ENCODE peak calls at places on chromosomes 5 and 9, in four cellular contexts. One of them, this sample, is unnamed.

GRCh38 chr5:17169507-17169906 is 47.9 kb upstream of the BASP1 start:
- DNase-seq in left ventricle myocardium inferior: no peak
- DNase-seq in neural crest cell: no peak
- DNase-seq in activated CD4-positive, CD25-positive, alpha-beta regulatory T cell: no peak
- DNase-seq in this sample: peak

GRCh38 chr5:137501226-137501625 is 2.1 kb upstream of the SPOCK1 start:
- DNase-seq in neural crest cell: no peak
- DNase-seq in left ventricle myocardium inferior: no peak
- DNase-seq in activated CD4-positive, CD25-positive, alpha-beta regulatory T cell: no peak
- DNase-seq in this sample: no peak

GRCh38 chr5:76983468-76983867 is 30.6 kb downstream of the CRHBP start:
- DNase-seq in neural crest cell: no peak
- DNase-seq in activated CD4-positive, CD25-positive, alpha-beta regulatory T cell: no peak
- DNase-seq in left ventricle myocardium inferior: no peak
- DNase-seq in this sample: peak

GRCh38 chr9:92377904-92378303 is 26.5 kb downstream of the OGN start:
- DNase-seq in neural crest cell: no peak
- DNase-seq in activated CD4-positive, CD25-positive, alpha-beta regulatory T cell: no peak
- DNase-seq in left ventricle myocardium inferior: no peak
- DNase-seq in this sample: no peak

GRCh38 chr9:136432591-136432990 is 7.1 kb downstream of the INPP5E start:
- DNase-seq in left ventricle myocardium inferior: no peak
- DNase-seq in activated CD4-positive, CD25-positive, alpha-beta regulatory T cell: no peak
- DNase-seq in neural crest cell: no peak
- DNase-seq in this sample: no peak

GRCh38 chr5:77129386-77129785 is 42.3 kb upstream of the ZBED3 start:
- DNase-seq in left ventricle myocardium inferior: no peak
- DNase-seq in neural crest cell: peak
- DNase-seq in activated CD4-positive, CD25-positive, alpha-beta regulatory T cell: no peak
- DNase-seq in this sample: peak

GRCh38 chr9:133368249-133368881 is 7.5 kb downstream of the SURF4 start:
- DNase-seq in left ventricle myocardium inferior: no peak
- DNase-seq in neural crest cell: no peak
- DNase-seq in activated CD4-positive, CD25-positive, alpha-beta regulatory T cell: no peak
- DNase-seq in this sample: no peak

GRCh38 chr5:65506961-65507360 is 25.2 kb upstream of the ADAMTS6 start:
- DNase-seq in left ventricle myocardium inferior: no peak
- DNase-seq in activated CD4-positive, CD25-positive, alpha-beta regulatory T cell: no peak
- DNase-seq in neural crest cell: no peak
- DNase-seq in this sample: peak

GRCh38 chr5:83957188-83957587 is 236.5 kb upstream of the HAPLN1 start:
- DNase-seq in activated CD4-positive, CD25-positive, alpha-beta regulatory T cell: no peak
- DNase-seq in neural crest cell: no peak
- DNase-seq in left ventricle myocardium inferior: no peak
- DNase-seq in this sample: peak

GRCh38 chr5:154646841-154647759 is 108.1 kb upstream of the LARP1 start:
- DNase-seq in left ventricle myocardium inferior: peak
- DNase-seq in neural crest cell: no peak
- DNase-seq in activated CD4-positive, CD25-positive, alpha-beta regulatory T cell: no peak
- DNase-seq in this sample: peak

GRCh38 chr9:93808115-93809029 is 146.8 kb downstream of the BARX1 start:
- DNase-seq in neural crest cell: no peak
- DNase-seq in activated CD4-positive, CD25-positive, alpha-beta regulatory T cell: no peak
- DNase-seq in left ventricle myocardium inferior: no peak
- DNase-seq in this sample: no peak

GRCh38 chr9:107711528-107711927 is 222.0 kb upstream of the KLF4 start:
- DNase-seq in neural crest cell: no peak
- DNase-seq in left ventricle myocardium inferior: no peak
- DNase-seq in activated CD4-positive, CD25-positive, alpha-beta regulatory T cell: no peak
- DNase-seq in this sample: peak

GRCh38 chr5:157944077-157944633 is 85.2 kb upstream of the CLINT1 start:
- DNase-seq in neural crest cell: no peak
- DNase-seq in activated CD4-positive, CD25-positive, alpha-beta regulatory T cell: no peak
- DNase-seq in left ventricle myocardium inferior: no peak
- DNase-seq in this sample: no peak

GRCh38 chr5:18305288-18305899 is 671.1 kb downstream of the TAF11L14 start:
- DNase-seq in left ventricle myocardium inferior: no peak
- DNase-seq in neural crest cell: peak
- DNase-seq in activated CD4-positive, CD25-positive, alpha-beta regulatory T cell: no peak
- DNase-seq in this sample: peak

GRCh38 chr9:83432104-83432627 is 106.0 kb downstream of the FRMD3 start:
- DNase-seq in neural crest cell: no peak
- DNase-seq in left ventricle myocardium inferior: peak
- DNase-seq in activated CD4-positive, CD25-positive, alpha-beta regulatory T cell: no peak
- DNase-seq in this sample: peak

GRCh38 chr9:32427111-32427873 is 42.8 kb downstream of the ACO1 start:
- DNase-seq in activated CD4-positive, CD25-positive, alpha-beta regulatory T cell: no peak
- DNase-seq in neural crest cell: no peak
- DNase-seq in left ventricle myocardium inferior: no peak
- DNase-seq in this sample: peak

GRCh38 chr9:125854553-125855275 is 107.5 kb downstream of the PBX3 start:
- DNase-seq in neural crest cell: no peak
- DNase-seq in left ventricle myocardium inferior: no peak
- DNase-seq in activated CD4-positive, CD25-positive, alpha-beta regulatory T cell: no peak
- DNase-seq in this sample: peak